ENCODE peak calls at places on chromosomes 11 and 22, in seven cellular contexts. W is A549; K is adrenal gland; A is prostate gland; P is IMR-90; R is CD8-positive, alpha-beta T cell; F is heart right ventricle. M is an unnamed sample.

GRCh38 chr22:22783505-22783904 is 104.1 kb upstream of the IGLL5 start:
- DNase-seq in W (no peak), K (no peak), A (no peak), P (no peak), R (no peak), F (no peak), M (no peak)

GRCh38 chr11:116563028-116563712 is 209.6 kb downstream of the BUD13 start:
- DNase-seq in W (peak; percentile 20), K (no peak), A (no peak), P (peak; percentile 21), R (no peak), F (no peak), M (peak; percentile 49)

GRCh38 chr11:101127348-101127698 is 2.3 kb downstream of the PGR start:
- DNase-seq in W (no peak), K (peak; percentile 31), A (no peak), P (no peak), R (no peak), F (peak; percentile 47), M (no peak)

GRCh38 chr11:69512136-69512535 is 30.7 kb downstream of the LINC01488 start:
- DNase-seq in W (no peak), K (no peak), A (no peak), P (no peak), R (no peak), F (no peak), M (no peak)

GRCh38 chr11:107468596-107468995 is 11.0 kb upstream of the CWF19L2 start:
- DNase-seq in W (no peak), K (no peak), A (no peak), P (peak; percentile 35), R (no peak), F (no peak), M (no peak)

GRCh38 chr11:16001899-16002426 is 354.4 kb downstream of the SOX6 start:
- DNase-seq in W (peak; percentile 4), K (no peak), A (peak; percentile 9), P (peak; percentile 95), R (no peak), F (no peak), M (peak; percentile 83)

GRCh38 chr11:119107538-119108150 is 500 bp downstream of the C2CD2L start:
- DNase-seq in W (no peak), K (no peak), A (no peak), P (no peak), R (no peak), F (no peak), M (no peak)

GRCh38 chr22:25111579-25112517 is 87.8 kb upstream of the CRYBB3 start:
- DNase-seq in W (no peak), K (peak; percentile 61), A (peak; percentile 86), P (no peak), R (no peak), F (no peak), M (no peak)

GRCh38 chr11:65032216-65032615 is 5.0 kb downstream of the SNX15 start:
- DNase-seq in W (no peak), K (no peak), A (no peak), P (no peak), R (no peak), F (no peak), M (no peak)

GRCh38 chr11:120079750-120080610 is 57.9 kb downstream of the TRIM29 start:
- DNase-seq in W (no peak), K (peak; percentile 41), A (no peak), P (no peak), R (no peak), F (peak; percentile 38), M (peak; percentile 11)

GRCh38 chr22:28864878-28865596 is 18.3 kb upstream of the ZNRF3 start:
- DNase-seq in W (no peak), K (no peak), A (no peak), P (no peak), R (no peak), F (no peak), M (no peak)

GRCh38 chr11:45933131-45933821 is 10.8 kb downstream of the LARGE2 start:
- DNase-seq in W (no peak), K (peak; percentile 35), A (peak; percentile 89), P (peak; percentile 71), R (no peak), F (no peak), M (peak; percentile 35)

GRCh38 chr22:31082606-31083376 is 1.7 kb downstream of the SMTN start:
- DNase-seq in W (peak; percentile 76), K (peak; percentile 71), A (peak; percentile 50), P (peak; percentile 64), R (peak; percentile 20), F (peak; percentile 79), M (peak; percentile 58)

GRCh38 chr11:134498326-134499139 is 86.5 kb upstream of the B3GAT1 start:
- DNase-seq in W (no peak), K (no peak), A (peak; percentile 37), P (no peak), R (no peak), F (peak; percentile 28), M (no peak)

GRCh38 chr11:127471662-127472061 is 471.1 kb upstream of the KIRREL3 start:
- DNase-seq in W (no peak), K (no peak), A (no peak), P (no peak), R (no peak), F (no peak), M (no peak)

GRCh38 chr11:127474735-127475134 is 474.2 kb upstream of the KIRREL3 start:
- DNase-seq in W (no peak), K (no peak), A (no peak), P (no peak), R (no peak), F (no peak), M (no peak)

DNA sequence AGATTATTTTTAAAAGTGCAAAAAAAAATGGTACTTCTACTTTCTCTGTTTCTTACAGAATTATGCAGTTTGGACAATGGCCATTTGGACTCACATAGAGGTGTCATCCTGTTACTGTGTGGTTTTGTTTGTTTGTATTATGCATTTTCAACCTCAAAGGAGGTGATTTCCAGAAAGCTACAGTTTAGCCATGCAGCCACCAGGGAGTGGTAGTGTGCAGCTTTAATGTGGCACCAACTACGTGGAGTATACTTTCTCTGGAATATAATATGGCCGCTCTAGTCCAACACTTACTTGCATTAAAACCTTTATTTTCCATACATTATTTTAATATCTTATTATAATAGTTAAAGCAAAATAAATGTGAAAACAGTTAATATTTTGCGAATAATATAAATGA is 469.9 kb upstream of the KIRREL3 start:
- DNase-seq in W (no peak), K (no peak), A (no peak), P (no peak), R (no peak), F (no peak), M (peak; percentile 4)
- TF ChIP-seq CTCF in W (no peak), K (no peak), A (no peak), P (peak; percentile 26), R (no peak), F (no peak), M (peak; percentile 57)

GRCh38 chr22:46802608-46803027 is 40.2 kb downstream of the TBC1D22A start:
- DNase-seq in W (no peak), K (no peak), A (no peak), P (no peak), R (no peak), F (no peak), M (no peak)
- TF ChIP-seq CTCF in W (no peak), K (no peak), A (no peak), P (no peak), R (no peak), F (no peak), M (no peak)

DNA sequence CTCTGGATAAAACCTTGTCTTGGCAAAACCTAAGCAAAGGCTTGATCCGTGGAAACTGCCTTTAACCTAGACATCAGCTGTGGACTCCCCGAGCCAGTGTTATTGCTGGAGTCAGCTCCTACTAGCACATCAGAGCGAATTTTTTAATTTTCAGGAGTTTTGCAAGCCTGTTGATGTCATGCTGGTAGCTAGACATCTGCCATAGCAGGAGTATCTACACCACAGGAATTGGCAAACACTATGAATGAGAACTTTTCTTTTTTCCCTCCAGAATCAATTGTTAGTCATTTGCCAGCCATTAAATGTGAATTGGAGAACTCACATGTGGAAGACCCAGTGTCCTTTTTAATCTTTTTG is 201.2 kb downstream of the NAV2 start:
- DNase-seq in W (no peak), K (no peak), A (no peak), P (no peak), R (no peak), F (no peak), M (no peak)
- TF ChIP-seq CTCF in W (no peak), K (no peak), A (no peak), P (no peak), R (no peak), F (no peak), M (no peak)

GRCh38 chr11:72333657-72334056 is 89.7 kb upstream of the PHOX2A start:
- DNase-seq in W (no peak), K (no peak), A (no peak), P (no peak), R (no peak), F (no peak), M (no peak)
- TF ChIP-seq CTCF in W (no peak), K (no peak), A (no peak), P (peak; percentile 23), R (no peak), F (no peak), M (no peak)

GRCh38 chr11:22923561-22923960 is 63.3 kb upstream of the CCDC179 start:
- DNase-seq in W (no peak), K (no peak), A (no peak), P (no peak), R (no peak), F (no peak), M (no peak)

GRCh38 chr11:22922672-22923071 is 62.4 kb upstream of the CCDC179 start:
- DNase-seq in W (no peak), K (no peak), A (no peak), P (no peak), R (no peak), F (no peak), M (no peak)

GRCh38 chr11:22926341-22926740 is 66.1 kb upstream of the CCDC179 start:
- DNase-seq in W (no peak), K (no peak), A (no peak), P (no peak), R (no peak), F (no peak), M (no peak)

GRCh38 chr11:22920939-22921565 is 60.8 kb upstream of the CCDC179 start:
- DNase-seq in W (peak; percentile 7), K (peak; percentile 42), A (peak; percentile 7), P (peak; percentile 76), R (no peak), F (no peak), M (peak; percentile 40)
- TF ChIP-seq CTCF in W (peak; percentile 44), K (peak; percentile 45), A (peak; percentile 30), P (peak; percentile 79), R (peak; percentile 29), F (no peak), M (peak; percentile 82)